ENCODE peak calls at places on chromosomes 3 and 15, in six cellular contexts. One of them, this sample, is unnamed.
A peak's percentile ranks its signal among the peaks of the same experiment; 100 is the strongest.

GRCh38 chr3:129183569-129184395 is at the start of gene CNBP:
- DNase-seq in SK-N-SH: peak; percentile 98
- DNase-seq in IMR-90: peak; percentile 92
- DNase-seq in body of pancreas: peak; percentile 95
- DNase-seq in heart left ventricle: peak; percentile 95
- DNase-seq in mammary epithelial cell: peak; percentile 94
- DNase-seq in this sample: peak; percentile 91

GRCh38 chr3:58004972-58005371 is 3.2 kb upstream of the FLNB start:
- DNase-seq in SK-N-SH: no peak
- DNase-seq in IMR-90: peak; percentile 91
- DNase-seq in body of pancreas: no peak
- DNase-seq in heart left ventricle: no peak
- DNase-seq in mammary epithelial cell: peak; percentile 91
- DNase-seq in this sample: no peak

GRCh38 chr3:535566-536416 is 339.2 kb downstream of the CHL1 start:
- DNase-seq in SK-N-SH: peak; percentile 70
- DNase-seq in IMR-90: peak; percentile 11
- DNase-seq in body of pancreas: peak; percentile 61
- DNase-seq in heart left ventricle: peak; percentile 28
- DNase-seq in mammary epithelial cell: peak; percentile 54
- DNase-seq in this sample: no peak

GRCh38 chr15:80564056-80564455 is 131.1 kb upstream of the ABHD17C start:
- DNase-seq in SK-N-SH: no peak
- DNase-seq in IMR-90: no peak
- DNase-seq in body of pancreas: no peak
- DNase-seq in heart left ventricle: no peak
- DNase-seq in mammary epithelial cell: no peak
- DNase-seq in this sample: no peak

GRCh38 chr15:59654043-59654442 is 3.3 kb downstream of the GTF2A2 start:
- DNase-seq in SK-N-SH: no peak
- DNase-seq in IMR-90: no peak
- DNase-seq in body of pancreas: no peak
- DNase-seq in heart left ventricle: no peak
- DNase-seq in mammary epithelial cell: no peak
- DNase-seq in this sample: no peak

GRCh38 chr15:67720556-67721175 is 104.6 kb upstream of the SKOR1 start:
- DNase-seq in SK-N-SH: no peak
- DNase-seq in IMR-90: no peak
- DNase-seq in body of pancreas: no peak
- DNase-seq in heart left ventricle: no peak
- DNase-seq in mammary epithelial cell: no peak
- DNase-seq in this sample: no peak

GRCh38 chr3:169699536-169700050 is 36.1 kb upstream of the MECOM start:
- DNase-seq in SK-N-SH: no peak
- DNase-seq in IMR-90: peak; percentile 72
- DNase-seq in body of pancreas: peak; percentile 52
- DNase-seq in heart left ventricle: peak; percentile 88
- DNase-seq in mammary epithelial cell: no peak
- DNase-seq in this sample: no peak

GRCh38 chr3:30112904-30113484 is 493.4 kb upstream of the TGFBR2 start:
- DNase-seq in SK-N-SH: no peak
- DNase-seq in IMR-90: peak; percentile 59
- DNase-seq in body of pancreas: no peak
- DNase-seq in heart left ventricle: no peak
- DNase-seq in mammary epithelial cell: peak; percentile 31
- DNase-seq in this sample: no peak

DNA sequence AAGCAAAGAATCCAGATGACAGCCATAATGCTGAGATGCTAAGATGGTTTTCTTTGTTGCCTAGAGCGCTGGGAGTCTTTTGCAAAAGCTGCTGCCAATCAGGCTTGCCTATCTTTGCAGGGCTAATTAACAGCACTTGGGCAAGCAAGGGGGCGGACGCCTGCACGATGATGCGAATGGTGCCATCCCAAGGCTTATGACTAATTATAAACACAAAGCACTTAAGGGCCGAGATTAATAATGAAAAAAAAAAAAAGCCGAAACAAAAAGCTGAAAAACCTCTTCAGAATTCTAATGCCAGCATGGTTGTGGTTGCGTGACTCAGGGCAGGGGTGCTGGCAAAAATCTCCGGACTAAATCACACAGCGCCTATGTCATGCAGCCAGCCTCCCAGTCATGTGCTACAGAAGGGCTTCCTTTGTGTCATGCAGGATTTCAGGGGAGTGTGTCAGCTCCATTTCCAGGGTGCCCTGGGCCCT is 184.9 kb upstream of the ANKRD28 start:
- DNase-seq in SK-N-SH: peak; percentile 56
- DNase-seq in IMR-90: peak; percentile 96
- DNase-seq in body of pancreas: no peak
- DNase-seq in heart left ventricle: peak; percentile 53
- DNase-seq in mammary epithelial cell: peak; percentile 99
- DNase-seq in this sample: peak; percentile 59
- H3K27ac ChIP-seq in SK-N-SH: peak overlapping the region; percentile 86
- H3K27ac ChIP-seq in IMR-90: peak overlapping the region; percentile 94
- H3K27ac ChIP-seq in body of pancreas: no peak overlapping the region
- H3K27ac ChIP-seq in heart left ventricle: peak overlapping the region; percentile 55
- H3K27ac ChIP-seq in mammary epithelial cell: peak overlapping the region; percentile 86
- H3K27ac ChIP-seq in this sample: peak overlapping the region; percentile 75

GRCh38 chr15:100114100-100114499 is 227.7 kb downstream of the ADAMTS17 start:
- DNase-seq in SK-N-SH: no peak
- DNase-seq in IMR-90: peak; percentile 92
- DNase-seq in body of pancreas: peak; percentile 66
- DNase-seq in heart left ventricle: peak; percentile 89
- DNase-seq in mammary epithelial cell: peak; percentile 44
- DNase-seq in this sample: no peak
- H3K4me3 ChIP-seq in SK-N-SH: no peak overlapping the region
- H3K4me3 ChIP-seq in IMR-90: peak overlapping the region; percentile 16
- H3K4me3 ChIP-seq in body of pancreas: no peak overlapping the region
- H3K4me3 ChIP-seq in heart left ventricle: no peak overlapping the region
- H3K4me3 ChIP-seq in mammary epithelial cell: no peak overlapping the region
- H3K4me3 ChIP-seq in this sample: peak overlapping the region; percentile 31

DNA sequence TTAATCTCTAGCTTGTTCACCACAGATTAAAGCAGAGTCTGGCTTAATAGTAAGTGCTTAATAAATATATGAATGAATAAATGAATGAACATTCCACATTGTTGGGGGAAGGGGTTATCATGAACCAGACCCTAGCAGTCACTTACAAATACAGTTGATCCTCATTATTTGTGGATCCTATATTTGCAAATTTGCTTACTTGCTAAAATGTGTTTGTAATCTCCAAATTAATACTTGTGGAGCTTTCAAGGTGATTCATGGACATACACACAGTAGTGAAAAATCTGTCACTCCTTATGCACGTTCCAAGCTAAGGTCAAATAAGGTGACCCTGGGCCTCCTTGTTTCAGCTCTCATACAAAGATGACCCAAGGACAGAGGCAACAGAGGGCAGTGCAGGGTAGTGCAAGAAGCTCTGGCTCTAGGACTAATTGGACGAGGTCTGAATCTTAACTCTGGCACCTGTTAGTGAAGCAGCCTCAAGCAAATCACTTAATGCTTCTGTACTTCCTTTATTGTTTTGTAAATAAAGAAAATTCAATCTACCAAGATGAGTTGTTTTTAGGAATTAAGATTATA is 112.8 kb upstream of the C2CD4B start:
- DNase-seq in SK-N-SH: no peak
- DNase-seq in IMR-90: no peak
- DNase-seq in body of pancreas: peak; percentile 49
- DNase-seq in heart left ventricle: no peak
- DNase-seq in mammary epithelial cell: no peak
- DNase-seq in this sample: no peak
- TF ChIP-seq CTCF in SK-N-SH: no peak
- TF ChIP-seq CTCF in IMR-90: no peak
- TF ChIP-seq CTCF in body of pancreas: peak; percentile 12
- TF ChIP-seq CTCF in heart left ventricle: no peak
- TF ChIP-seq CTCF in mammary epithelial cell: no peak
- TF ChIP-seq CTCF in this sample: no peak

GRCh38 chr15:40843183-40843884 is 514 bp upstream of the SPINT1 start:
- DNase-seq in SK-N-SH: no peak
- DNase-seq in IMR-90: no peak
- DNase-seq in body of pancreas: no peak
- DNase-seq in heart left ventricle: no peak
- DNase-seq in mammary epithelial cell: peak; percentile 6
- DNase-seq in this sample: no peak

GRCh38 chr15:40845511-40846284 is 1.9 kb downstream of the SPINT1 start:
- DNase-seq in SK-N-SH: no peak
- DNase-seq in IMR-90: no peak
- DNase-seq in body of pancreas: peak; percentile 93
- DNase-seq in heart left ventricle: no peak
- DNase-seq in mammary epithelial cell: peak; percentile 94
- DNase-seq in this sample: no peak

GRCh38 chr15:40844543-40844981 is 714 bp downstream of the SPINT1 start:
- DNase-seq in SK-N-SH: peak; percentile 74
- DNase-seq in IMR-90: no peak
- DNase-seq in body of pancreas: peak; percentile 56
- DNase-seq in heart left ventricle: no peak
- DNase-seq in mammary epithelial cell: no peak
- DNase-seq in this sample: no peak

GRCh38 chr15:40845036-40845435 is 1.2 kb downstream of the SPINT1 start:
- DNase-seq in SK-N-SH: no peak
- DNase-seq in IMR-90: no peak
- DNase-seq in body of pancreas: no peak
- DNase-seq in heart left ventricle: no peak
- DNase-seq in mammary epithelial cell: no peak
- DNase-seq in this sample: no peak

GRCh38 chr15:40843885-40844542 is at the start of gene SPINT1:
- DNase-seq in SK-N-SH: peak; percentile 69
- DNase-seq in IMR-90: no peak
- DNase-seq in body of pancreas: peak; percentile 73
- DNase-seq in heart left ventricle: no peak
- DNase-seq in mammary epithelial cell: peak; percentile 85
- DNase-seq in this sample: peak; percentile 18
- H3K27ac ChIP-seq in SK-N-SH: no peak within 1 kb of the TSS
- H3K27ac ChIP-seq in IMR-90: no peak within 1 kb of the TSS
- H3K27ac ChIP-seq in body of pancreas: peak within 1 kb of the TSS; percentile 91
- H3K27ac ChIP-seq in heart left ventricle: no peak within 1 kb of the TSS
- H3K27ac ChIP-seq in mammary epithelial cell: peak within 1 kb of the TSS; percentile 85
- H3K27ac ChIP-seq in this sample: no peak within 1 kb of the TSS

GRCh38 chr15:52789008-52789600 is 1.0 kb downstream of the ONECUT1 start:
- DNase-seq in SK-N-SH: no peak
- DNase-seq in IMR-90: no peak
- DNase-seq in body of pancreas: no peak
- DNase-seq in heart left ventricle: no peak
- DNase-seq in mammary epithelial cell: no peak
- DNase-seq in this sample: no peak
- H3K4me3 ChIP-seq in SK-N-SH: no peak overlapping the region
- H3K4me3 ChIP-seq in IMR-90: no peak overlapping the region
- H3K4me3 ChIP-seq in body of pancreas: peak overlapping the region; percentile 57
- H3K4me3 ChIP-seq in heart left ventricle: peak overlapping the region; percentile 34
- H3K4me3 ChIP-seq in mammary epithelial cell: no peak overlapping the region
- H3K4me3 ChIP-seq in this sample: no peak overlapping the region

GRCh38 chr3:23712656-23713559 is 92.8 kb upstream of the UBE2E1 start:
- DNase-seq in SK-N-SH: peak; percentile 69
- DNase-seq in IMR-90: peak; percentile 96
- DNase-seq in body of pancreas: peak; percentile 27
- DNase-seq in heart left ventricle: peak; percentile 58
- DNase-seq in mammary epithelial cell: peak; percentile 25
- DNase-seq in this sample: peak; percentile 11
- TF ChIP-seq CTCF in SK-N-SH: peak; percentile 39
- TF ChIP-seq CTCF in IMR-90: peak; percentile 14
- TF ChIP-seq CTCF in body of pancreas: no peak
- TF ChIP-seq CTCF in heart left ventricle: no peak
- TF ChIP-seq CTCF in mammary epithelial cell: no peak
- TF ChIP-seq CTCF in this sample: no peak

DNA sequence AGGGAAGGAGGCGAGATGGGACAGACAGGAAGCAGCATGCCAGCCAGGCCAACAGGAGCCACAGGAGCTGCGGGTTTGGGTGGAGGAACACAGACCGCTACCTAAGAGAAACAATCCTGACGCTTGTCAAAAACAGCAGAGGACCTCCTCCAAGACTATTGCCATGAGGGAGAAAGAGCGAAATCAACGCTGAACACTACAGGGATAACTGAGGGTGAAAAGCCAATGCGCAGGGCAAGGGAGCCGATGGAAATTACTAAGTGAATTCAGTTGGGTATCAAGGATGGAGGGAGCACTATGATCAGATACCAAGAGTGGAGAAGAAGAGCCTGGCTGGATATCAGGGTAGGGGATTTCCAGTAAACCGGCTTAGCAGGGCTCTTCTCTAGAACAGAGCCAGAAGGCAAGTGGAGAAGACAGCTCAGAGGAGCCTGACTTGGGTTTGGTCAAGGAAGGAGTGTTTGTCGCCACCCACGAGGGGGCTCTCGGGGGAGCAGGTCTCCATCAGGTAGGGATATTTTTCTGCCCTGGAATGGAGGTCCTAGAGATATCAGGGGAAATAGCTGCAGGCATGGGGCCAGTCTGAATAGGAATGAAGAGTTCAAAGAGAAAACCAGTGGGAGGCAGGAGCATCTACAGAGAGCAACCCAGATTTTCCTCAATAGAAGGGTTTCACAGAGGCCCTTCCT is 48.4 kb downstream of the SLC41A3 start:
- DNase-seq in SK-N-SH: no peak
- DNase-seq in IMR-90: no peak
- DNase-seq in body of pancreas: no peak
- DNase-seq in heart left ventricle: no peak
- DNase-seq in mammary epithelial cell: no peak
- DNase-seq in this sample: no peak
- H3K27ac ChIP-seq in SK-N-SH: no peak overlapping the region
- H3K27ac ChIP-seq in IMR-90: no peak overlapping the region
- H3K27ac ChIP-seq in body of pancreas: no peak overlapping the region
- H3K27ac ChIP-seq in heart left ventricle: no peak overlapping the region
- H3K27ac ChIP-seq in mammary epithelial cell: no peak overlapping the region
- H3K27ac ChIP-seq in this sample: no peak overlapping the region

DNA sequence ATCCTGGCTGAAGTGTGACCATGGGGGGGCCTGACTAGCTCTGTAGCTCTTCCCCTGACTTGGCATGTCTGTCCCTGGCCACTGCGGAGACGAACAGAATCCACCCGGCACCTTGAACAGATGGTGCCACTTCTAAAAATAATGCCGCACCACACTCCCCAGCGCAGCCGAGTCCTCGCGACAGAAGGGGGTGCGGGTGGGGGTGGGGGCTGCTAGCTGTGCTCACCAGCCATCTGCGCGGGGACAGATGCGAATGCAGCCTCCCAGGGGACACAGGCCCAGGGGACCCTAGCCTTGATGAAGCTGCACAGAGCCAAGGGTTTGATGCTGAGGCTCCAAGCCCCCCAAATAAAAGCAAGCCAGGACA is 41.3 kb downstream of the ATP2B2 start:
- DNase-seq in SK-N-SH: no peak
- DNase-seq in IMR-90: no peak
- DNase-seq in body of pancreas: no peak
- DNase-seq in heart left ventricle: no peak
- DNase-seq in mammary epithelial cell: no peak
- DNase-seq in this sample: peak; percentile 76
- H3K4me3 ChIP-seq in SK-N-SH: no peak overlapping the region
- H3K4me3 ChIP-seq in IMR-90: no peak overlapping the region
- H3K4me3 ChIP-seq in body of pancreas: no peak overlapping the region
- H3K4me3 ChIP-seq in heart left ventricle: no peak overlapping the region
- H3K4me3 ChIP-seq in mammary epithelial cell: no peak overlapping the region
- H3K4me3 ChIP-seq in this sample: no peak overlapping the region

GRCh38 chr3:166304509-166305063 is 467.4 kb upstream of the BCHE start:
- DNase-seq in SK-N-SH: no peak
- DNase-seq in IMR-90: no peak
- DNase-seq in body of pancreas: no peak
- DNase-seq in heart left ventricle: no peak
- DNase-seq in mammary epithelial cell: no peak
- DNase-seq in this sample: no peak
- TF ChIP-seq CTCF in SK-N-SH: peak; percentile 18
- TF ChIP-seq CTCF in IMR-90: no peak
- TF ChIP-seq CTCF in body of pancreas: no peak
- TF ChIP-seq CTCF in heart left ventricle: no peak
- TF ChIP-seq CTCF in mammary epithelial cell: no peak
- TF ChIP-seq CTCF in this sample: no peak